ENCODE peak calls at places on chromosomes 5 and 9, in nine cellular contexts. T is CD4-positive, CD25-positive, alpha-beta regulatory T cell; C is NCI-H2081; S is sciatic nerve; U is stimulated activated CD8-positive, alpha-beta memory T cell treated with anti-CD3 and anti-CD28 coated beads, Interleukin-15, amount 100 ng/mL, for 24 hours; K is COR-L47; P is stimulated activated CD4-positive, alpha-beta T cell treated with anti-CD3 and anti-CD28 coated beads, Interleukin-1b, Interleukin-23, amount 100 ng/mL, for 24 hours; J is GM06990; E is stimulated activated effector memory CD8-positive, alpha-beta T cell treated with anti-CD3 and anti-CD28 coated beads, Interleukin-12 subunit alpha, Interleukin-12 subunit beta, amount 100 ng/mL, for 72 hours. I is an unnamed sample.

GRCh38 chr9:101399641-101399965 is 952 bp downstream of the ZNF189 start:
- DNase-seq in T (peak), C (no peak), S (no peak), U (no peak), K (no peak), P (no peak), J (no peak), E (no peak), I (peak)

GRCh38 chr9:30075451-30076199 is 2308.8 kb upstream of the ACO1 start:
- DNase-seq in T (peak), C (no peak), S (no peak), U (no peak), K (no peak), P (peak), J (no peak), E (peak), I (peak)

GRCh38 chr5:169213479-169213878 is 87.5 kb downstream of the SLIT3 start:
- DNase-seq in T (no peak), C (no peak), S (no peak), U (no peak), K (no peak), P (no peak), J (no peak), E (no peak), I (no peak)

GRCh38 chr9:35464056-35465025 is 25.6 kb upstream of the RUSC2 start:
- DNase-seq in T (no peak), C (no peak), S (no peak), U (no peak), K (no peak), P (no peak), J (no peak), E (no peak), I (no peak)

GRCh38 chr9:70954126-70954525 is 167.3 kb downstream of the TRPM3 start:
- DNase-seq in T (no peak), C (no peak), S (no peak), U (no peak), K (no peak), P (no peak), J (no peak), E (no peak), I (no peak)

GRCh38 chr5:134874831-134875655 is 872 bp downstream of the TXNDC15 start:
- DNase-seq in T (peak), C (no peak), S (peak), U (no peak), K (peak), P (peak), J (peak), E (peak), I (peak)

GRCh38 chr9:113638504-113638903 is 175.0 kb downstream of the RGS3 start:
- DNase-seq in T (no peak), C (no peak), S (no peak), U (no peak), K (no peak), P (no peak), J (no peak), E (no peak), I (no peak)

GRCh38 chr5:177476531-177477233 is 3.2 kb upstream of the DBN1 start:
- DNase-seq in T (no peak), C (no peak), S (no peak), U (no peak), K (no peak), P (no peak), J (no peak), E (no peak), I (no peak)

GRCh38 chr5:147234098-147234824 is 565 bp upstream of the STK32A start:
- DNase-seq in T (no peak), C (no peak), S (no peak), U (no peak), K (no peak), P (no peak), J (peak), E (no peak), I (no peak)

GRCh38 chr9:88429595-88430430 is 41.6 kb downstream of the SPIN1 start:
- DNase-seq in T (no peak), C (no peak), S (no peak), U (no peak), K (no peak), P (no peak), J (no peak), E (no peak), I (no peak)

GRCh38 chr5:407051-407450 is 35.9 kb upstream of the EXOC3 start:
- DNase-seq in T (no peak), C (no peak), S (no peak), U (no peak), K (no peak), P (no peak), J (no peak), E (no peak), I (no peak)

GRCh38 chr9:128696923-128697707 is 5.2 kb upstream of the PKN3 start:
- DNase-seq in T (no peak), C (no peak), S (no peak), U (no peak), K (no peak), P (no peak), J (no peak), E (no peak), I (no peak)

GRCh38 chr5:129046151-129046550 is 48.4 kb upstream of the ISOC1 start:
- DNase-seq in T (no peak), C (no peak), S (no peak), U (no peak), K (no peak), P (no peak), J (no peak), E (no peak), I (no peak)

GRCh38 chr5:172707285-172708182 is 63.5 kb downstream of the DUSP1 start:
- DNase-seq in T (no peak), C (no peak), S (no peak), U (no peak), K (peak), P (no peak), J (no peak), E (no peak), I (no peak)

GRCh38 chr5:181222630-181223040 is 446 bp upstream of the TRIM41 start:
- DNase-seq in T (no peak), C (no peak), S (no peak), U (no peak), K (no peak), P (no peak), J (no peak), E (no peak), I (no peak)

GRCh38 chr5:127187711-127188110 is 102.9 kb upstream of the MEGF10 start:
- DNase-seq in T (no peak), C (no peak), S (no peak), U (no peak), K (no peak), P (no peak), J (no peak), E (no peak), I (no peak)

GRCh38 chr9:138064547-138064946 is 187.0 kb downstream of the CACNA1B start:
- DNase-seq in T (no peak), C (no peak), S (peak), U (no peak), K (no peak), P (no peak), J (no peak), E (no peak), I (no peak)

GRCh38 chr5:142013734-142014495 is 1.1 kb upstream of the GNPDA1 start:
- DNase-seq in T (no peak), C (no peak), S (peak), U (no peak), K (no peak), P (no peak), J (no peak), E (no peak), I (no peak)

GRCh38 chr9:119986205-119986604 is 593.8 kb downstream of the CDK5RAP2 start:
- DNase-seq in T (no peak), C (no peak), S (no peak), U (no peak), K (peak), P (no peak), J (no peak), E (no peak), I (no peak)

GRCh38 chr5:119397518-119398380 is 41.9 kb downstream of the TNFAIP8 start:
- DNase-seq in T (peak), C (no peak), S (no peak), U (no peak), K (no peak), P (no peak), J (peak), E (peak), I (peak)

GRCh38 chr9:116155700-116156045 is 2.1 kb downstream of the PAPPA start:
- DNase-seq in T (no peak), C (no peak), S (no peak), U (no peak), K (no peak), P (no peak), J (no peak), E (no peak), I (no peak)

GRCh38 chr5:78779771-78780616 is 131.4 kb upstream of the LHFPL2 start:
- DNase-seq in T (no peak), C (no peak), S (no peak), U (no peak), K (no peak), P (no peak), J (no peak), E (no peak), I (no peak)

GRCh38 chr5:143228597-143229293 is 174.7 kb downstream of the NR3C1 start:
- DNase-seq in T (peak), C (no peak), S (no peak), U (no peak), K (no peak), P (no peak), J (no peak), E (no peak), I (no peak)

GRCh38 chr5:80653497-80653896 is 955 bp upstream of the MSH3 start:
- DNase-seq in T (no peak), C (no peak), S (no peak), U (no peak), K (no peak), P (no peak), J (no peak), E (no peak), I (no peak)

GRCh38 chr5:122156724-122157325 is 27.5 kb downstream of the ZNF474 start:
- DNase-seq in T (peak), C (peak), S (no peak), U (no peak), K (peak), P (no peak), J (no peak), E (no peak), I (peak)

GRCh38 chr9:94847486-94847885 is 121.0 kb downstream of the AOPEP start:
- DNase-seq in T (no peak), C (no peak), S (no peak), U (no peak), K (no peak), P (no peak), J (no peak), E (no peak), I (no peak)

GRCh38 chr9:94952553-94953373 is 226.3 kb downstream of the AOPEP start:
- DNase-seq in T (peak), C (no peak), S (no peak), U (no peak), K (no peak), P (no peak), J (peak), E (no peak), I (peak)

I was measured in GM13976.